ENCODE peak calls at places on chromosome 16, in nine cellular contexts. D, Q, M, F, Y, T, U, S and N are unnamed samples.

GRCh38 chr16:72996291-72997062 is 51.5 kb downstream of the ZFHX3 start:
- DNase-seq in Q (no peak), S (peak; percentile 84), D (no peak), F (no peak), M (no peak), T (no peak), U (no peak), Y (no peak), N (no peak)

GRCh38 chr16:66426112-66427035 is 721 bp upstream of the BEAN1 start:
- DNase-seq in Q (no peak), M (peak; percentile 58), D (peak; percentile 61), Y (no peak), T (peak; percentile 77), S (no peak), U (no peak), F (peak; percentile 49), N (no peak)

GRCh38 chr16:6957676-6958075 is 375.0 kb upstream of the RBFOX1 start:
- DNase-seq in T (no peak), Y (no peak), M (no peak), S (no peak), F (no peak), Q (no peak), D (no peak), U (no peak), N (no peak)

GRCh38 chr16:30692381-30693074 is 6.4 kb upstream of the SRCAP start:
- DNase-seq in Y (no peak), F (peak; percentile 82), U (no peak), M (no peak), D (no peak), T (no peak), S (no peak), Q (no peak), N (no peak)

GRCh38 chr16:54080524-54081008 is 206.0 kb downstream of the IRX3 start:
- DNase-seq in Y (no peak), F (no peak), M (no peak), T (no peak), Q (peak; percentile 86), S (peak; percentile 92), U (no peak), D (no peak), N (no peak)

GRCh38 chr16:72962347-72962746 is 85.6 kb downstream of the ZFHX3 start:
- DNase-seq in S (no peak), M (peak; percentile 62), F (no peak), Y (no peak), T (no peak), Q (no peak), U (no peak), D (no peak), N (no peak)

GRCh38 chr16:80158766-80159165 is 382.0 kb upstream of the DYNLRB2 start:
- DNase-seq in T (no peak), Q (no peak), F (no peak), Y (no peak), D (no peak), M (no peak), U (no peak), S (no peak), N (no peak)

GRCh38 chr16:1953734-1954133 is 755 bp downstream of the RPL3L start:
- DNase-seq in Y (peak; percentile 69), M (no peak), F (no peak), T (no peak), Q (no peak), U (no peak), S (no peak), D (no peak), N (no peak)

GRCh38 chr16:734208-734980 is 6.4 kb downstream of the CIAO3 start:
- DNase-seq in U (no peak), F (no peak), M (peak; percentile 59), Q (no peak), D (no peak), S (no peak), Y (no peak), T (no peak), N (no peak)

GRCh38 chr16:735982-736453 is 4.8 kb downstream of the CIAO3 start:
- DNase-seq in Q (no peak), S (no peak), T (no peak), F (no peak), D (no peak), M (no peak), U (no peak), Y (no peak), N (no peak)

GRCh38 chr16:736936-737481 is 3.8 kb downstream of the CIAO3 start:
- DNase-seq in U (no peak), Y (peak; percentile 73), M (no peak), D (no peak), S (no peak), Q (no peak), F (no peak), T (no peak), N (no peak)

GRCh38 chr16:733382-734207 is 6.7 kb downstream of the HAGHL start:
- DNase-seq in U (no peak), S (no peak), T (no peak), Q (no peak), Y (peak; percentile 75), D (peak; percentile 87), M (peak; percentile 61), F (peak; percentile 79), N (no peak)

DNA sequence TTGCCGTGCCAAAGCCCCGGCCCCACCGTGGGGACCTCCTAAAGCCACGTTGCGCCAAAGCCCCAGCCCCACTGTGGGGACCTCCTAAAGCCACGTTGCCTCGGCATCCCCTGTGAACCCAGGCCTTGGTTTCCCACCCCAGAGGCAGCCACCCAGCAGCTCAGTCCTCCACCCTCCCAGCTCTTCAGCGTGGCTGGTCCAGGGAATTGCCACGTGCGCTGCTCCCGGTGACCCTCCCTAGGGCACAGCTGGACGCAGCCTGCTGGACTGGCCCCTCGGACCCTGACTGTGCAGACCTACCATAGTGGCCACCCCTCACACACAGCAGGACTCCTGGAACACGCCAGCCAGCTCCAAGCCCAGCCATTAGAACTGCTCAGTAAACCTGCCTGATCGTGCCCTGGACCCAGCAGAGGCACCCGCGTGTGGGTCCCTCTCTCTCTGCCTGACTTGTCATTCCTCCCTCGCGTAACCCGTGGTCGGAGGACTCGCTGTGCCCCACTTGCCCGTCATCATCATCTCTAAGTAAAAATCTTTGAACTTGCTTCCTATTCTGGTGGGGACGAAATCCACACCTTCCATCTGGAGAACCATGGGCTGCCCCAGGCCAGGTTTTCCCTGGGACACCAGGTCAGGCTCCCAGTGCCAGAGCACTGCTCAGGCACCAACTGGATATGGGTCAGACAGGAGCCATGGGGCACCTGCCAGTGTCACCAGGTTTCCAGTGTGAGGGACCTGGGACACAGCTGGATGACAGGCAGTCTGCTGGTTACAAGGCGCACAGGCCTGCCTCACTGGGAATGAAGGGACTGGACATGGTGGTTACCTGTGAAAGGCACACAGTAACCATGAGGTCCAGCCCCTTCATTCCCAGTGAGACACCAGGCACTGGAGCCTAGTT is 5.6 kb downstream of the CIAO3 start:
- DNase-seq in Y (peak; percentile 73), F (no peak), S (no peak), D (no peak), Q (no peak), U (no peak), M (no peak), T (no peak), N (no peak)
- H3K4me3 ChIP-seq in Y (no peak overlapping the region), F (no peak overlapping the region), S (no peak overlapping the region), D (no peak overlapping the region), Q (no peak overlapping the region), U (no peak overlapping the region), M (no peak overlapping the region), T (no peak overlapping the region), N (no peak overlapping the region)

GRCh38 chr16:50742521-50743150 is 750 bp downstream of the CYLD start:
- DNase-seq in M (no peak), U (no peak), F (peak; percentile 55), Y (no peak), D (no peak), Q (no peak), T (no peak), S (no peak), N (no peak)

GRCh38 chr16:50743575-50744225 is 1.8 kb downstream of the CYLD start:
- DNase-seq in D (no peak), Q (no peak), S (no peak), M (no peak), Y (no peak), U (no peak), F (no peak), T (no peak), N (no peak)

GRCh38 chr16:50740747-50741146 is 1.1 kb upstream of the CYLD start:
- DNase-seq in M (no peak), D (no peak), Q (no peak), Y (no peak), S (no peak), F (no peak), U (no peak), T (no peak), N (no peak)

GRCh38 chr16:50741225-50741807 is 570 bp upstream of the CYLD start:
- DNase-seq in U (no peak), F (peak; percentile 28), Y (no peak), D (no peak), Q (no peak), T (no peak), S (no peak), M (no peak), N (no peak)

DNA sequence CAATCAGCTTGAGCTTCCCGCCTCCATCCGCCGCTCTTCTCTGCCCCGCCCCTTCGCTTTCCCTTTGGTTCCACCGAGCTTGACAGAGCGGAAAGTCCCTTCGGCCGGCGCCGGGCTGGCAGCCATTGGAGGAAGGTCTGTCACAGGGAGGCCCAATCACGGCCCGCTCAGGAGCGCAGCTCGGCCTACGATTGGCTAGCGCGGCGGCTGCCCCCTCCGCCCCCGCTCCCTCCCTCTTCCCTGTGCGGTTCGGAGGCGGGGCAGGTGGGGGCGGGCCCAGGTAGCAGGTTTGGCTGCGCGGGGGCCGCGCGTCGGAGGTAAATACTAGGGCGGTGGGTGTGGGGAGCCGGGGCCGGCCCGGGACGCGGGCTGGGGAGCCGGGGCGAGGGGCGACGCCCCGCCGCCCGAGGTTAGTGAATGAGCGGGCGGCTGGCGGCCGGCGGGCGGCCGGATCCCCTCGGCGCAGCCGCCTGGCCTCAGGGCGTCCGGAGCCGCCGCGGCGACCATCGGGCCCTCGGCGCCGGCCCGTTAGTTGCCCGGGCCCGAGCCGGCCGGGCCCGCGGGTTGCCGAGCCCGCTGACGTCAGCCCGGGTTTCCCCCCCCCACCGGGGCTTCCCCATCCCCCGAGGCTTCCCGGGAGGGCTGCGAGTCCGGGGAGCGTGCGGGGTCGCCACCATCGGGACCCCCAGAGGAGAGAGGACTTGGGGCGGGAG is at the start of gene CYLD:
- DNase-seq in Q (peak; percentile 80), F (peak; percentile 100), U (peak; percentile 97), T (peak; percentile 100), Y (peak; percentile 99), D (peak; percentile 99), M (peak; percentile 100), S (peak; percentile 100), N (peak; percentile 50)
- TF ChIP-seq POLR2AphosphoS5 in Q (no peak), F (peak; percentile 42), U (peak; percentile 47), T (peak; percentile 35), Y (peak; percentile 97), D (no peak), M (peak; percentile 85), S (peak; percentile 95), N (no peak)

GRCh38 chr16:78002915-78003538 is 19.3 kb upstream of the CLEC3A start:
- DNase-seq in M (peak; percentile 93), D (peak; percentile 85), Q (peak; percentile 38), F (peak; percentile 98), Y (peak; percentile 83), S (peak; percentile 64), T (peak; percentile 89), U (peak; percentile 91), N (peak; percentile 44)
- H3K4me3 ChIP-seq in M (no peak overlapping the region), D (no peak overlapping the region), Q (no peak overlapping the region), F (no peak overlapping the region), Y (no peak overlapping the region), S (no peak overlapping the region), T (no peak overlapping the region), U (no peak overlapping the region), N (no peak overlapping the region)

GRCh38 chr16:76681296-76681695 is 404.1 kb downstream of the CNTNAP4 start:
- DNase-seq in D (no peak), S (no peak), Y (no peak), F (no peak), M (no peak), U (no peak), Q (no peak), T (no peak), N (no peak)

GRCh38 chr16:76683051-76683450 is 405.9 kb downstream of the CNTNAP4 start:
- DNase-seq in Q (no peak), T (no peak), M (no peak), F (peak; percentile 55), U (no peak), D (no peak), Y (no peak), S (no peak), N (no peak)
- TF ChIP-seq POLR2AphosphoS5 in Q (no peak), T (no peak), M (no peak), F (no peak), U (no peak), D (no peak), Y (no peak), S (no peak), N (no peak)